ENCODE peak calls at places on chromosomes 12 and 14, in seven cellular contexts. G, L, P, S, K, I and X are unnamed samples.

GRCh38 chr14:59189281-59189821 is 884 bp downstream of the DAAM1 start:
- DNase-seq in G (peak; percentile 1), K (no peak), S (peak; percentile 78), P (peak; percentile 28), L (peak; percentile 21), I (peak; percentile 18), X (no peak)

GRCh38 chr14:93752980-93753561 is 35.2 kb downstream of the PRIMA1 start:
- DNase-seq in P (no peak), K (no peak), S (no peak), I (no peak), G (no peak), L (peak; percentile 81), X (peak; percentile 87)

GRCh38 chr12:75482636-75483035 is 2.1 kb downstream of the GLIPR1 start:
- DNase-seq in L (no peak), I (no peak), K (peak; percentile 20), P (no peak), G (no peak), S (peak; percentile 53), X (no peak)

GRCh38 chr12:42589465-42590323 is at the start of gene PRICKLE1:
- DNase-seq in S (peak; percentile 46), K (peak; percentile 23), I (peak; percentile 60), G (no peak), L (peak; percentile 38), P (peak; percentile 46), X (no peak)

GRCh38 chr14:95386536-95386935 is 66.8 kb upstream of the CLMN start:
- DNase-seq in K (no peak), G (no peak), P (no peak), I (no peak), S (no peak), L (no peak), X (no peak)

GRCh38 chr12:42468341-42468821 is 121.2 kb downstream of the PRICKLE1 start:
- DNase-seq in K (no peak), P (no peak), I (no peak), L (peak; percentile 69), S (peak; percentile 78), G (no peak), X (no peak)

GRCh38 chr14:91575469-91576208 is 65.5 kb upstream of the PPP4R3A start:
- DNase-seq in P (peak; percentile 23), S (no peak), G (no peak), L (no peak), K (peak; percentile 71), I (no peak), X (no peak)

GRCh38 chr12:6336079-6336858 is 5.6 kb downstream of the TNFRSF1A start:
- DNase-seq in S (no peak), I (peak; percentile 99), L (peak; percentile 94), P (peak; percentile 99), K (peak; percentile 99), G (no peak), X (peak; percentile 46)

GRCh38 chr12:132178801-132179401 is 34.6 kb downstream of the NOC4L start:
- DNase-seq in P (no peak), L (no peak), K (no peak), S (no peak), G (peak; percentile 49), I (no peak), X (no peak)

GRCh38 chr14:89186850-89187376 is 230.1 kb downstream of the FOXN3 start:
- DNase-seq in S (no peak), G (no peak), I (peak; percentile 16), K (peak; percentile 83), P (no peak), L (peak; percentile 58), X (no peak)

GRCh38 chr12:3172124-3173007 is 95.2 kb downstream of the TSPAN9 start:
- DNase-seq in P (no peak), K (no peak), G (no peak), L (no peak), I (no peak), S (no peak), X (no peak)

GRCh38 chr12:106345739-106346138 is 11.8 kb upstream of the POLR3B start:
- DNase-seq in P (peak; percentile 83), S (peak; percentile 21), G (no peak), L (peak; percentile 22), K (peak; percentile 64), I (peak; percentile 40), X (peak; percentile 12)

GRCh38 chr14:102320033-102320660 is 601 bp downstream of the ZNF839 start:
- DNase-seq in I (peak; percentile 56), S (peak; percentile 57), G (peak; percentile 20), L (peak; percentile 37), K (peak; percentile 31), P (no peak), X (peak; percentile 28)

GRCh38 chr12:67263416-67263960 is 5.7 kb upstream of the CAND1 start:
- DNase-seq in L (no peak), G (no peak), K (no peak), P (no peak), I (no peak), S (no peak), X (no peak)

GRCh38 chr14:75165586-75166391 is 10.6 kb downstream of the TMED10 start:
- DNase-seq in G (no peak), P (no peak), L (no peak), S (no peak), K (no peak), I (no peak), X (peak; percentile 68)

GRCh38 chr14:30264161-30264560 is 294.8 kb upstream of the G2E3 start:
- DNase-seq in S (no peak), P (no peak), G (no peak), K (no peak), I (no peak), L (no peak), X (no peak)

GRCh38 chr14:49951946-49952345 is 59.1 kb downstream of the ARF6 start:
- DNase-seq in K (peak; percentile 82), S (no peak), I (no peak), L (no peak), P (no peak), G (no peak), X (no peak)

GRCh38 chr14:69077841-69078240 is 75.1 kb downstream of the DCAF5 start:
- DNase-seq in K (no peak), P (no peak), I (peak; percentile 92), S (no peak), L (no peak), G (no peak), X (no peak)

GRCh38 chr14:68787235-68787727 is 5.6 kb downstream of the ZFP36L1 start:
- DNase-seq in S (no peak), G (no peak), I (no peak), L (no peak), K (peak; percentile 43), P (peak; percentile 58), X (no peak)

GRCh38 chr14:63493246-63493645 is 49.9 kb downstream of the PPP2R5E start:
- DNase-seq in I (peak; percentile 33), S (peak; percentile 8), L (no peak), K (no peak), G (no peak), P (no peak), X (no peak)

GRCh38 chr12:112514926-112515642 is 96.3 kb downstream of the PTPN11 start:
- DNase-seq in P (no peak), S (no peak), L (no peak), I (no peak), K (no peak), G (no peak), X (no peak)

GRCh38 chr12:94534761-94535613 is 75.3 kb upstream of the CEP83 start:
- DNase-seq in G (no peak), K (peak; percentile 19), P (no peak), I (no peak), S (no peak), L (no peak), X (no peak)
- H3K27ac ChIP-seq in G (no peak overlapping the region), K (no peak overlapping the region), P (no peak overlapping the region), I (no peak overlapping the region), S (no peak overlapping the region), L (no peak overlapping the region), X (no peak overlapping the region)

DNA sequence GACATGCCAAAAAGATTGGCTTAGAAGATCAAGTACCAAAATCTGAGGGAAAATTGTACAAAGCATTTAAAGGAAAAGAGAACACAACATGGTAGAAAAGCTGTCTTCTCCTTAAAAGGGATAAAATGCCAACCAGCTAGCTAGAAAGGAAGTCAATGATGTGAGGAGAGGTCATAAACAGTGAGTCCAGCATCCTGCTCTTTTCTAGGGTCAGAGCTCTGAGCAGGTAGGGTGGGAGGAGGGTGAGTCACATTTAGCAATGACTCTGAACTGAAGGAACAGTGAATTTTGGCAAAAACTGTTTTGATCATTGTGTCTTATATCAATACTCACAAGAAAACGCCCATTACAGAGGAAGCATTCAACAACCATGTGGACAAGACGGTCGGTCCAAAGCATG is 322.3 kb downstream of the DAD1 start:
- DNase-seq in P (no peak), L (no peak), K (no peak), S (no peak), I (no peak), G (no peak), X (no peak)
- H3K27ac ChIP-seq in P (no peak overlapping the region), L (no peak overlapping the region), K (no peak overlapping the region), S (no peak overlapping the region), I (no peak overlapping the region), G (no peak overlapping the region), X (no peak overlapping the region)

GRCh38 chr12:111126331-111126730 is 206.0 kb upstream of the MYL2 start:
- DNase-seq in S (no peak), G (no peak), K (peak; percentile 1), P (no peak), I (no peak), L (peak; percentile 15), X (no peak)

GRCh38 chr12:111124183-111124582 is 203.8 kb upstream of the MYL2 start:
- DNase-seq in G (no peak), S (no peak), I (no peak), K (no peak), L (no peak), P (no peak), X (no peak)

GRCh38 chr12:111122458-111122878 is 202.1 kb upstream of the MYL2 start:
- DNase-seq in L (no peak), G (no peak), S (no peak), P (no peak), I (no peak), K (no peak), X (no peak)

GRCh38 chr12:111121840-111122239 is 201.5 kb upstream of the MYL2 start:
- DNase-seq in L (no peak), I (no peak), K (no peak), P (no peak), S (no peak), G (no peak), X (no peak)

GRCh38 chr12:111123390-111123789 is 203.0 kb upstream of the MYL2 start:
- DNase-seq in K (no peak), I (no peak), S (no peak), L (no peak), P (no peak), G (no peak), X (no peak)
- H3K27ac ChIP-seq in K (no peak overlapping the region), I (no peak overlapping the region), S (no peak overlapping the region), L (no peak overlapping the region), P (no peak overlapping the region), G (no peak overlapping the region), X (no peak overlapping the region)

DNA sequence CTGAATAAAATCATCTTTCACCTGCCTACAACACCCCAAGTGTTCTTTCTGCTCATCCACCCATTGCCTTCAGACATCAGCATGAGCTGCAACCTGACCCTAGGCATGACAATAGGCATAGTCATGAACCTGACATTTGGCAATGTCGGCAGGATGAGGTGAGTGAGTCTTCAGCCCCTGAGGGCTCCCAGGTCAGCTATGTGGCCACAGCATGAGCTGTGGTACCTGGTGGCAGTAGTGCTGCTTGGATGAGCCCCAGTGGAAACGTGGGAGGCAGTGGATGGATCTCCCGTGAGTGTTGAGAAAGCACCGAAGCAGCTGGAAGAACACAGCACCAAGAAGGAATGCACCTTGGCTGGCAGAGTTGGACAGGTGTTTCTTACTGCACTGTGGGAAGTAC is 334.8 kb upstream of the FAR2 start:
- DNase-seq in P (no peak), G (no peak), S (no peak), K (no peak), I (no peak), L (no peak), X (no peak)
- H3K27ac ChIP-seq in P (no peak overlapping the region), G (no peak overlapping the region), S (no peak overlapping the region), K (no peak overlapping the region), I (no peak overlapping the region), L (no peak overlapping the region), X (no peak overlapping the region)

GRCh38 chr12:120688527-120689071 is 1.6 kb downstream of the MLEC start:
- DNase-seq in K (peak; percentile 94), I (no peak), L (no peak), G (no peak), S (no peak), P (no peak), X (no peak)
- H3K27ac ChIP-seq in K (peak overlapping the region; percentile 77), I (no peak overlapping the region), L (peak overlapping the region; percentile 55), G (no peak overlapping the region), S (no peak overlapping the region), P (no peak overlapping the region), X (no peak overlapping the region)